ENCODE peak calls at places on chromosome X, in ten cellular contexts. A is HFFc6; Y is esophagus squamous epithelium; B is HepG2; X is tibial nerve; S is endothelial cell; C is CD4-positive, alpha-beta T cell; T is activated B cell treated with CpG ODN at 0.5 μM for 24 hours; U is CD8-positive, alpha-beta T cell; R is fibroblast of lung. G is an unnamed sample.

GRCh38 chrX:113580486-113580885 is 739.9 kb upstream of the AMOT start:
- DNase-seq in R (no peak), B (no peak), T (no peak), X (no peak), Y (no peak), C (no peak), A (no peak), U (no peak), S (no peak), G (no peak)

GRCh38 chrX:36445576-36445975 is 526.0 kb downstream of the CFAP47 start:
- DNase-seq in B (no peak), U (no peak), S (no peak), T (no peak), Y (no peak), A (no peak), C (no peak), R (no peak), X (no peak), G (no peak)

GRCh38 chrX:54695231-54695630 is 102.8 kb downstream of the ITIH6 start:
- DNase-seq in T (no peak), U (no peak), B (no peak), Y (no peak), S (no peak), R (peak), A (no peak), C (no peak), X (no peak), G (no peak)

GRCh38 chrX:136858007-136858756 is 22.3 kb downstream of the RBMX start:
- DNase-seq in U (no peak), B (no peak), A (no peak), X (no peak), T (no peak), Y (no peak), S (no peak), C (no peak), R (no peak), G (no peak)

GRCh38 chrX:362351-362750 is 24.4 kb downstream of the PPP2R3B start:
- DNase-seq in X (no peak), C (no peak), R (no peak), T (no peak), A (no peak), S (no peak), B (no peak), U (no peak), Y (no peak), G (no peak)

GRCh38 chrX:118872102-118872566 is 48.5 kb downstream of the ZCCHC12 start:
- DNase-seq in U (no peak), A (peak), C (no peak), B (no peak), Y (no peak), X (no peak), R (no peak), T (no peak), S (no peak), G (no peak)

GRCh38 chrX:20056704-20057103 is 60.0 kb downstream of the MAP7D2 start:
- DNase-seq in R (no peak), U (no peak), C (no peak), B (no peak), S (no peak), A (no peak), Y (no peak), T (no peak), X (no peak), G (no peak)

GRCh38 chrX:129529685-129530281 is 6.5 kb upstream of the SMARCA1 start:
- DNase-seq in Y (no peak), U (no peak), X (peak), S (no peak), A (no peak), R (peak), B (no peak), T (no peak), C (no peak), G (no peak)

GRCh38 chrX:99371976-99372595 is 1038.0 kb downstream of the PCDH19 start:
- DNase-seq in Y (no peak), X (no peak), U (no peak), B (no peak), R (no peak), C (no peak), A (no peak), S (no peak), T (no peak), G (no peak)

GRCh38 chrX:24371391-24371972 is 11.0 kb downstream of the SUPT20HL1 start:
- DNase-seq in X (peak), B (peak), U (peak), T (peak), S (peak), C (peak), R (peak), A (peak), Y (no peak), G (no peak)

GRCh38 chrX:68421651-68422050 is 11.6 kb downstream of the OPHN1 start:
- DNase-seq in A (peak), C (no peak), U (no peak), S (no peak), B (no peak), R (no peak), X (no peak), Y (no peak), T (no peak), G (no peak)

GRCh38 chrX:136080766-136081165 is 66.6 kb upstream of the FHL1 start:
- DNase-seq in Y (no peak), R (no peak), U (no peak), T (no peak), A (no peak), B (no peak), C (no peak), S (no peak), X (no peak), G (no peak)

GRCh38 chrX:585115-585808 is 45.3 kb upstream of the SHOX start:
- DNase-seq in R (no peak), X (no peak), C (no peak), S (no peak), Y (no peak), U (no peak), A (no peak), B (no peak), T (no peak), G (no peak)

GRCh38 chrX:100512471-100512870 is 72.3 kb upstream of the TNMD start:
- DNase-seq in A (no peak), T (no peak), S (no peak), R (peak), U (no peak), C (no peak), X (no peak), B (no peak), Y (no peak), G (no peak)

GRCh38 chrX:323721-324628 is 5.4 kb upstream of the GTPBP6 start:
- DNase-seq in X (no peak), T (no peak), C (no peak), R (peak), B (peak), U (peak), A (peak), Y (no peak), S (no peak), G (no peak)

GRCh38 chrX:132413459-132413858 is 75.4 kb downstream of the MBNL3 start:
- DNase-seq in R (no peak), T (no peak), Y (no peak), C (no peak), S (peak), X (no peak), B (peak), A (no peak), U (no peak), G (no peak)
- TF ChIP-seq CTCF in R (no peak), T (no peak), Y (no peak), C (no peak), S (no peak), X (no peak), B (peak), A (no peak), U (no peak), G (no peak)

GRCh38 chrX:139734996-139735395 is 27.0 kb upstream of the MCF2 start:
- DNase-seq in X (no peak), B (no peak), T (no peak), R (no peak), A (no peak), S (no peak), C (no peak), U (no peak), Y (no peak), G (no peak)
- TF ChIP-seq CTCF in X (no peak), B (no peak), T (no peak), R (no peak), A (no peak), S (no peak), C (no peak), U (no peak), Y (no peak), G (no peak)

GRCh38 chrX:47564438-47565085 is 3.6 kb downstream of the ARAF start:
- DNase-seq in U (no peak), R (no peak), X (no peak), A (no peak), C (no peak), S (no peak), B (no peak), Y (no peak), T (no peak), G (no peak)
- TF ChIP-seq CTCF in U (no peak), R (no peak), X (no peak), A (peak), C (no peak), S (no peak), B (no peak), Y (no peak), T (no peak), G (no peak)

GRCh38 chrX:86806786-86807185 is 658.5 kb downstream of the DACH2 start:
- DNase-seq in R (peak), Y (no peak), B (peak), T (no peak), A (no peak), X (no peak), S (peak), C (no peak), U (no peak), G (no peak)
- TF ChIP-seq CTCF in R (no peak), Y (no peak), B (peak), T (no peak), A (peak), X (no peak), S (no peak), C (no peak), U (no peak), G (no peak)

DNA sequence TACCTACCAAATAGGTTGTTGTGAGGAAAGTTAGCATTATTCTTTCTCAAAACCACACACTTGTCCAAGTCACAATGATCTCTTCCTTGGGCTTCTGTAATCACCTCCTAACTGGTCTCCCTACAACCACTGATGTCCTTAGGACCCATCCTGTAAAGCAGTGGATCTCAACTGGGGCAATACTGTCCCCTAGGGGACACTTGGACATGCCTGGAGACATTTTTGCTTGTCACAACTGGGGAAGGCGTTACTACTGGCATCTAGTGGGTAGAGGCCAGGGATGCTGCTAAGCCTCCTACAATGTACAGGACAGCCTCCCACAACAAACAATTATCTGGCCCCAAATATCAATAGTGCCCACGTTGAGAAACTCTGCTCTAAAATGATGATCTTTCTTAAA is 118.7 kb upstream of the AP1S2 start:
- DNase-seq in U (no peak), X (no peak), R (peak), Y (no peak), S (peak), A (peak), B (peak), C (no peak), T (no peak), G (no peak)
- TF ChIP-seq CTCF in U (no peak), X (peak), R (no peak), Y (peak), S (no peak), A (peak), B (peak), C (no peak), T (no peak), G (peak)

G was measured in mesothelial cell of epicardium.